ENCODE peak calls at places on chromosomes 16 and 17, in ten cellular contexts. R, E, Y, X, O, Q, W, K, I and G are unnamed samples.

GRCh38 chr17:58277107-58277506 is 3.6 kb downstream of the MPO start:
- DNase-seq in R (no peak), E (no peak), Y (no peak), X (peak), O (no peak), Q (no peak), W (no peak), K (no peak), I (no peak), G (peak)

GRCh38 chr16:59179446-59180082 is 445.4 kb upstream of the GOT2 start:
- DNase-seq in R (no peak), E (no peak), Y (no peak), X (no peak), O (no peak), Q (no peak), W (no peak), K (no peak), I (no peak), G (no peak)

GRCh38 chr17:65398036-65398787 is 163.2 kb downstream of the AXIN2 start:
- DNase-seq in R (no peak), E (no peak), Y (no peak), X (no peak), O (no peak), Q (no peak), W (no peak), K (no peak), I (no peak), G (no peak)

GRCh38 chr17:55458977-55459376 is 37.3 kb upstream of the MMD start:
- DNase-seq in R (peak), E (no peak), Y (no peak), X (peak), O (no peak), Q (no peak), W (peak), K (no peak), I (no peak), G (no peak)

GRCh38 chr17:56074366-56074765 is 78.9 kb upstream of the ANKFN1 start:
- DNase-seq in R (no peak), E (no peak), Y (no peak), X (no peak), O (no peak), Q (no peak), W (no peak), K (no peak), I (no peak), G (no peak)

GRCh38 chr16:84178892-84179611 is 7.8 kb downstream of the TAF1C start:
- DNase-seq in R (no peak), E (no peak), Y (no peak), X (no peak), O (no peak), Q (no peak), W (no peak), K (no peak), I (no peak), G (no peak)

GRCh38 chr16:13150181-13150885 is 248.9 kb downstream of the SHISA9 start:
- DNase-seq in R (no peak), E (no peak), Y (no peak), X (no peak), O (no peak), Q (no peak), W (no peak), K (no peak), I (no peak), G (peak)

GRCh38 chr17:50902768-50903353 is 36.7 kb upstream of the TOB1 start:
- DNase-seq in R (no peak), E (no peak), Y (no peak), X (no peak), O (no peak), Q (no peak), W (no peak), K (no peak), I (no peak), G (no peak)

GRCh38 chr16:2081685-2082084 is 33.9 kb downstream of the TSC2 start:
- DNase-seq in R (no peak), E (no peak), Y (no peak), X (no peak), O (no peak), Q (no peak), W (no peak), K (no peak), I (no peak), G (no peak)

GRCh38 chr16:75250809-75251279 is 580 bp downstream of the BCAR1 start:
- DNase-seq in R (no peak), E (no peak), Y (no peak), X (no peak), O (peak), Q (peak), W (no peak), K (peak), I (no peak), G (no peak)

GRCh38 chr17:17303847-17304490 is 796 bp downstream of the NT5M start:
- DNase-seq in R (no peak), E (no peak), Y (no peak), X (no peak), O (no peak), Q (no peak), W (no peak), K (no peak), I (no peak), G (no peak)

GRCh38 chr16:89370081-89370511 is 120.3 kb downstream of the ANKRD11 start:
- DNase-seq in R (no peak), E (no peak), Y (no peak), X (no peak), O (no peak), Q (no peak), W (no peak), K (no peak), I (no peak), G (no peak)

GRCh38 chr16:56327071-56327928 is 98.0 kb downstream of the AMFR start:
- DNase-seq in R (no peak), E (no peak), Y (no peak), X (no peak), O (no peak), Q (no peak), W (no peak), K (no peak), I (no peak), G (no peak)